ENCODE peak calls at places on chromosomes 12 and 14, in nine cellular contexts. B, E, H, W, T, S, D, V and K are unnamed samples.

GRCh38 chr14:88934231-88934898 is 109.9 kb downstream of the TTC8 start:
- DNase-seq in W (no peak), H (no peak), E (no peak), S (no peak), T (no peak), D (no peak), B (no peak), V (no peak), K (no peak)

GRCh38 chr12:51938744-51939143 is 12.8 kb upstream of the ACVR1B start:
- DNase-seq in S (no peak), T (no peak), W (no peak), E (no peak), D (no peak), H (no peak), V (no peak), B (no peak), K (no peak)

GRCh38 chr14:93023039-93023438 is 92.7 kb downstream of the ITPK1 start:
- DNase-seq in W (no peak), B (no peak), S (no peak), V (no peak), H (no peak), E (peak; percentile 38), D (peak; percentile 62), T (peak; percentile 66), K (no peak)

GRCh38 chr12:3777206-3777809 is 24.4 kb upstream of the CRACR2A start:
- DNase-seq in T (peak; percentile 74), E (peak; percentile 50), W (no peak), H (no peak), D (peak; percentile 79), B (peak; percentile 30), V (no peak), S (no peak), K (peak; percentile 40)

GRCh38 chr12:89574736-89575208 is 48.9 kb upstream of the POC1B start:
- DNase-seq in T (no peak), H (no peak), D (peak; percentile 17), W (no peak), E (peak; percentile 4), V (no peak), S (no peak), B (no peak), K (no peak)

GRCh38 chr12:26017484-26018211 is 59.2 kb downstream of the RASSF8 start:
- DNase-seq in B (peak; percentile 2), D (peak; percentile 88), T (peak; percentile 72), S (no peak), H (no peak), V (no peak), E (peak; percentile 27), W (no peak), K (peak; percentile 29)

GRCh38 chr14:104786726-104787675 is 8.5 kb downstream of the AKT1 start:
- DNase-seq in E (no peak), W (no peak), D (no peak), V (no peak), H (no peak), S (no peak), B (no peak), T (no peak), K (no peak)

GRCh38 chr12:5102261-5102789 is 58.6 kb downstream of the KCNA5 start:
- DNase-seq in D (no peak), V (no peak), S (no peak), T (no peak), H (no peak), W (no peak), B (no peak), E (no peak), K (no peak)

GRCh38 chr12:1779783-1780182 is 40.6 kb upstream of the LRTM2 start:
- DNase-seq in V (no peak), E (no peak), B (no peak), D (no peak), T (no peak), S (no peak), H (no peak), W (no peak), K (no peak)

GRCh38 chr12:20620311-20620710 is 74.8 kb upstream of the SLCO1C1 start:
- DNase-seq in H (no peak), T (no peak), V (no peak), E (no peak), D (no peak), S (no peak), W (no peak), B (no peak), K (no peak)

GRCh38 chr12:2261708-2262107 is 208.9 kb downstream of the CACNA1C start:
- DNase-seq in E (no peak), W (no peak), T (no peak), V (no peak), S (no peak), B (no peak), D (no peak), H (no peak), K (no peak)

GRCh38 chr12:122304924-122305323 is 38.6 kb upstream of the VPS33A start:
- DNase-seq in B (no peak), D (no peak), S (no peak), H (no peak), E (no peak), W (no peak), T (no peak), V (no peak), K (no peak)

GRCh38 chr12:128914908-128915563 is 61.8 kb downstream of the GLT1D1 start:
- DNase-seq in H (no peak), S (no peak), W (no peak), E (peak; percentile 3), V (no peak), B (peak; percentile 48), D (no peak), T (no peak), K (no peak)

DNA sequence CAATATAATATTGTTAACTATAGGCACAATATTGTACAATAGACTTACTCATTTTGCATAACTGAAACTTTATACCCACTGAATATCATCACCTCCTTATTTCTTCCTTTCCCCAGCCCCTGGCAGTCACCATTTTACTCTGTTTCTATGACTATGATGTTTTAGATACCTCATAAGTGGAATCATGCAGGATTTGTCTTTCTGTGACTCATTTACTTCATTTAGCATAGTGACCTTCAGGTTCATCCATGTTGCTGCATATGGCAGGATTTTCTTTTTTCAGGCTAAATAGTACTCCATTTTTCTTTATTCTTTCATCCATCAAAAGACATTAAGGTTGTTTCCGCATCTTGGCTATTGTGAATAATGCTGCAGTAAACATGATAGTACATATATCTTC is 18.9 kb downstream of the USP15 start:
- DNase-seq in D (no peak), H (no peak), B (no peak), T (no peak), E (no peak), V (no peak), W (no peak), S (no peak), K (no peak)
- H3K4me3 ChIP-seq in D (no peak overlapping the region), H (no peak overlapping the region), B (no peak overlapping the region), T (no peak overlapping the region), E (no peak overlapping the region), V (no peak overlapping the region), W (no peak overlapping the region), S (no peak overlapping the region), K (no peak overlapping the region)

GRCh38 chr14:68112456-68112855 is 292.9 kb downstream of the RAD51B start:
- DNase-seq in E (no peak), S (no peak), T (no peak), W (no peak), B (no peak), H (no peak), D (no peak), V (no peak), K (no peak)

GRCh38 chr14:68110989-68111704 is 291.6 kb downstream of the RAD51B start:
- DNase-seq in T (no peak), D (no peak), E (no peak), B (no peak), H (no peak), W (no peak), V (no peak), S (no peak), K (no peak)

GRCh38 chr14:68109132-68109531 is 289.6 kb downstream of the RAD51B start:
- DNase-seq in W (no peak), H (no peak), V (no peak), T (no peak), D (no peak), B (no peak), E (no peak), S (no peak), K (no peak)

GRCh38 chr14:68111733-68112270 is 292.2 kb downstream of the RAD51B start:
- DNase-seq in S (no peak), H (no peak), W (no peak), T (no peak), D (no peak), B (no peak), E (no peak), V (no peak), K (peak; percentile 30)

GRCh38 chr14:68113328-68113930 is 293.9 kb downstream of the RAD51B start:
- DNase-seq in H (no peak), D (peak; percentile 64), B (no peak), E (no peak), T (no peak), V (no peak), W (no peak), S (no peak), K (no peak)
- H3K36me3 ChIP-seq in H (no peaks in the 10 kb centered on the region), D (no peaks in the 10 kb centered on the region), B (no peaks in the 10 kb centered on the region), E (no peaks in the 10 kb centered on the region), T (no peaks in the 10 kb centered on the region), V (no peaks in the 10 kb centered on the region), W (no peaks in the 10 kb centered on the region), S (no peaks in the 10 kb centered on the region), K (no peaks in the 10 kb centered on the region)

GRCh38 chr12:118135788-118136558 is at the start of gene PEBP1:
- DNase-seq in D (peak; percentile 86), E (peak; percentile 90), S (peak; percentile 98), H (peak; percentile 69), T (peak; percentile 96), W (peak; percentile 96), B (peak; percentile 92), V (peak; percentile 96), K (peak; percentile 98)

GRCh38 chr12:118137148-118137678 is 1.3 kb downstream of the PEBP1 start:
- DNase-seq in H (no peak), S (no peak), W (no peak), V (no peak), T (no peak), E (no peak), B (no peak), D (no peak), K (no peak)

GRCh38 chr12:118140825-118141224 is 4.9 kb downstream of the PEBP1 start:
- DNase-seq in T (no peak), D (no peak), E (no peak), W (no peak), V (no peak), H (no peak), B (no peak), S (no peak), K (no peak)

DNA sequence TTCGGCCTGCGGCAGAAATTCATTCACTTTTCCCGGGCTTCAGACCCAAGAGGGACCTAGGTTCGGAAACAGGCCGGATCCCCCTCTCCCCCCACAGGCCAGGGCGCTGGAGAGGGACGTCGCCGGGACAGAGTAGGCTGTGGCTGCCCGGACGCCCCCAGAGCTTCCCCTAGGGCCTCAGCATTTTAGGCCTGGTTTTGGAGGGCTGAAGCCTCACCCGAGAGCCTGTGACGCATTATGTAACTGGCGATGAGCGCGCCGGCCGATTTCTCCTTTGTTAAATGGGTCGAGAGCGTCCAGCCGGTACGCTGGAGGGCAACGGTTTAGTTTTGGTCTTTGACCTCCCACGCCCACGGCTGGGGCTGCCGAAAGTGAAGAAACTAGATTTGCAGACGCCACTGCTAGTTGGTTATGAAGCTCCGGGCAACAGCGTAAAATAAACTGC is 657 bp downstream of the PEBP1 start:
- DNase-seq in V (peak; percentile 43), T (peak; percentile 78), S (peak; percentile 72), D (peak; percentile 71), B (no peak), E (peak; percentile 35), H (peak; percentile 11), W (peak; percentile 69), K (peak; percentile 72)
- H3K27ac ChIP-seq in V (peak overlapping the region; percentile 87), T (peak overlapping the region; percentile 39), S (peak overlapping the region; percentile 95), D (peak overlapping the region; percentile 42), B (peak overlapping the region; percentile 79), E (peak overlapping the region; percentile 14), H (peak overlapping the region; percentile 88), W (peak overlapping the region; percentile 92), K (peak overlapping the region; percentile 71)

GRCh38 chr14:44896275-44897040 is 65.3 kb downstream of the KLHL28 start:
- DNase-seq in E (no peak), S (no peak), H (no peak), V (no peak), W (no peak), D (no peak), T (no peak), B (no peak), K (no peak)
- H3K4me3 ChIP-seq in E (peak overlapping the region; percentile 87), S (peak overlapping the region; percentile 76), H (peak overlapping the region; percentile 84), V (no peak overlapping the region), W (no peak overlapping the region), D (no peak overlapping the region), T (peak overlapping the region; percentile 44), B (peak overlapping the region; percentile 2), K (peak overlapping the region; percentile 90)